ENCODE peak calls at places on chromosomes 1 and 21, in eight cellular contexts. One of them, this sample, is unnamed.

GRCh38 chr1:56357931-56358783 is 221.2 kb downstream of the PLPP3 start:
- DNase-seq in psoas muscle: no peak
- DNase-seq in CD8-positive, alpha-beta memory T cell: no peak
- DNase-seq in left ventricle myocardium inferior: no peak
- DNase-seq in upper lobe of right lung: no peak
- DNase-seq in pancreas: no peak
- DNase-seq in uterus: no peak
- DNase-seq in Panc1: no peak
- DNase-seq in this sample: no peak

GRCh38 chr1:242890211-242890741 is 364.8 kb downstream of the CEP170 start:
- DNase-seq in psoas muscle: no peak
- DNase-seq in upper lobe of right lung: no peak
- DNase-seq in uterus: no peak
- DNase-seq in CD8-positive, alpha-beta memory T cell: no peak
- DNase-seq in pancreas: peak; percentile 54
- DNase-seq in left ventricle myocardium inferior: no peak
- DNase-seq in Panc1: no peak
- DNase-seq in this sample: peak; percentile 7

GRCh38 chr1:169129109-169129789 is 22.8 kb downstream of the ATP1B1 start:
- DNase-seq in uterus: no peak
- DNase-seq in upper lobe of right lung: no peak
- DNase-seq in Panc1: no peak
- DNase-seq in psoas muscle: no peak
- DNase-seq in CD8-positive, alpha-beta memory T cell: no peak
- DNase-seq in left ventricle myocardium inferior: no peak
- DNase-seq in pancreas: no peak
- DNase-seq in this sample: no peak

GRCh38 chr1:28915036-28915895 is 897 bp downstream of the EPB41 start:
- DNase-seq in psoas muscle: no peak
- DNase-seq in Panc1: no peak
- DNase-seq in uterus: peak; percentile 28
- DNase-seq in pancreas: peak; percentile 62
- DNase-seq in CD8-positive, alpha-beta memory T cell: peak; percentile 67
- DNase-seq in upper lobe of right lung: no peak
- DNase-seq in left ventricle myocardium inferior: no peak
- DNase-seq in this sample: no peak

GRCh38 chr1:184386271-184387068 is at the start of gene C1orf21:
- DNase-seq in upper lobe of right lung: peak; percentile 93
- DNase-seq in CD8-positive, alpha-beta memory T cell: peak; percentile 22
- DNase-seq in pancreas: peak; percentile 94
- DNase-seq in uterus: peak; percentile 92
- DNase-seq in psoas muscle: peak; percentile 95
- DNase-seq in left ventricle myocardium inferior: peak; percentile 94
- DNase-seq in Panc1: no peak
- DNase-seq in this sample: peak; percentile 39

GRCh38 chr1:38829368-38829767 is 30.2 kb downstream of the RRAGC start:
- DNase-seq in upper lobe of right lung: no peak
- DNase-seq in pancreas: no peak
- DNase-seq in Panc1: no peak
- DNase-seq in CD8-positive, alpha-beta memory T cell: no peak
- DNase-seq in uterus: no peak
- DNase-seq in psoas muscle: no peak
- DNase-seq in left ventricle myocardium inferior: no peak
- DNase-seq in this sample: no peak

GRCh38 chr1:87473203-87473661 is 144.6 kb downstream of the LMO4 start:
- DNase-seq in psoas muscle: no peak
- DNase-seq in uterus: no peak
- DNase-seq in upper lobe of right lung: no peak
- DNase-seq in pancreas: no peak
- DNase-seq in CD8-positive, alpha-beta memory T cell: no peak
- DNase-seq in Panc1: peak; percentile 20
- DNase-seq in left ventricle myocardium inferior: no peak
- DNase-seq in this sample: no peak

GRCh38 chr1:17122449-17123194 is 3.4 kb upstream of the PADI2 start:
- DNase-seq in pancreas: no peak
- DNase-seq in uterus: no peak
- DNase-seq in CD8-positive, alpha-beta memory T cell: no peak
- DNase-seq in upper lobe of right lung: no peak
- DNase-seq in Panc1: no peak
- DNase-seq in psoas muscle: peak; percentile 81
- DNase-seq in left ventricle myocardium inferior: no peak
- DNase-seq in this sample: no peak

GRCh38 chr21:44644878-44645277 is 1.3 kb upstream of the KRTAP10-11 start:
- DNase-seq in left ventricle myocardium inferior: no peak
- DNase-seq in psoas muscle: no peak
- DNase-seq in CD8-positive, alpha-beta memory T cell: no peak
- DNase-seq in pancreas: no peak
- DNase-seq in Panc1: no peak
- DNase-seq in upper lobe of right lung: no peak
- DNase-seq in uterus: no peak
- DNase-seq in this sample: no peak

GRCh38 chr21:22575165-22575584 is 1577.0 kb downstream of the NCAM2 start:
- DNase-seq in pancreas: no peak
- DNase-seq in Panc1: no peak
- DNase-seq in upper lobe of right lung: no peak
- DNase-seq in CD8-positive, alpha-beta memory T cell: no peak
- DNase-seq in left ventricle myocardium inferior: no peak
- DNase-seq in psoas muscle: no peak
- DNase-seq in uterus: no peak
- DNase-seq in this sample: no peak

GRCh38 chr1:36838866-36839265 is 195.4 kb downstream of the GRIK3 start:
- DNase-seq in psoas muscle: peak; percentile 25
- DNase-seq in CD8-positive, alpha-beta memory T cell: no peak
- DNase-seq in uterus: no peak
- DNase-seq in Panc1: no peak
- DNase-seq in pancreas: no peak
- DNase-seq in left ventricle myocardium inferior: no peak
- DNase-seq in upper lobe of right lung: no peak
- DNase-seq in this sample: no peak

GRCh38 chr1:241834733-241835377 is 13.1 kb upstream of the EXO1 start:
- DNase-seq in upper lobe of right lung: no peak
- DNase-seq in left ventricle myocardium inferior: no peak
- DNase-seq in CD8-positive, alpha-beta memory T cell: peak; percentile 3
- DNase-seq in psoas muscle: no peak
- DNase-seq in pancreas: no peak
- DNase-seq in Panc1: peak; percentile 18
- DNase-seq in uterus: no peak
- DNase-seq in this sample: no peak

DNA sequence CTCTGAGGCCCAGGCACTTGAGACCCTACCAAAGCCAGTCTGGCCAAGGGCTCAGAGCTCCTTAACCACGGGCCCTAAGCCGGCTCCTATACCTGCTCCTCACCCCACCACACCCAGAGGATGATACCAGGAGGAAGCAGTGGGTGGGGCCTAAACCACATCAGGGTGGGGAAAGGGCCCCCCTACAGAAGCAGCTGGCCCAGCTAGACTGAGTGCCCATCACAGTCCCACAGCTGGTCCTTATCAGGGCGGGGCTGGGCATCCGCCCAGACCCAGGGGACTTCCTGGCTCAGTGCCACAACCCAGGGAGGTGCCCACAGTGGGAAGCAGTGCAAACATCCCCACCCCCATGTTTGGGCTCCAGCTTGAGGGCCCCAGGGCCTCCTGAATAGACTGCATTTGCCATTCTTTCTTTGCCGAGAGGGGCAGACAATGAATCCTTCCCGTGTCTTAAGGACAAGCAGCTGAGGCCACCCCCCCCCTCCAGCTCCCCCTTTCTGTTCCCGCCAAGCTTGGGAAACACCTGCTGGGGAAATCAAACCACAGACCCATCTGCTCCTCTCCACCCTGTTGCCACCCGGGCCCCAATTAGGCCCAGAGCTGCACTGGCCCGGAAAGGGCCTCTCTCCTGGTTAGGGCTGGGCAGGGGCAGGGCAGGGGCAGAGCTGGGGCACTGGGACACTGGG is 6.2 kb downstream of the E2F2 start:
- DNase-seq in Panc1: no peak
- DNase-seq in psoas muscle: no peak
- DNase-seq in CD8-positive, alpha-beta memory T cell: peak; percentile 29
- DNase-seq in pancreas: no peak
- DNase-seq in uterus: no peak
- DNase-seq in upper lobe of right lung: no peak
- DNase-seq in left ventricle myocardium inferior: no peak
- DNase-seq in this sample: no peak
- H3K4me1 ChIP-seq in Panc1: peaks cover 24% of the 10 kb centered on the region
- H3K4me1 ChIP-seq in psoas muscle: peaks cover 19% of the 10 kb centered on the region
- H3K4me1 ChIP-seq in CD8-positive, alpha-beta memory T cell: peaks cover 61% of the 10 kb centered on the region
- H3K4me1 ChIP-seq in pancreas: peaks cover 8% of the 10 kb centered on the region
- H3K4me1 ChIP-seq in uterus: no peaks in the 10 kb centered on the region
- H3K4me1 ChIP-seq in upper lobe of right lung: peaks cover 33% of the 10 kb centered on the region
- H3K4me1 ChIP-seq in left ventricle myocardium inferior: peaks cover 15% of the 10 kb centered on the region
- H3K4me1 ChIP-seq in this sample: peaks cover 2% of the 10 kb centered on the region

GRCh38 chr1:33377013-33377412 is 53.9 kb downstream of the PHC2 start:
- DNase-seq in CD8-positive, alpha-beta memory T cell: peak; percentile 6
- DNase-seq in upper lobe of right lung: no peak
- DNase-seq in uterus: no peak
- DNase-seq in left ventricle myocardium inferior: no peak
- DNase-seq in pancreas: no peak
- DNase-seq in psoas muscle: no peak
- DNase-seq in Panc1: no peak
- DNase-seq in this sample: no peak

GRCh38 chr1:33378976-33379375 is 51.9 kb downstream of the PHC2 start:
- DNase-seq in CD8-positive, alpha-beta memory T cell: no peak
- DNase-seq in uterus: no peak
- DNase-seq in left ventricle myocardium inferior: no peak
- DNase-seq in psoas muscle: no peak
- DNase-seq in Panc1: no peak
- DNase-seq in pancreas: no peak
- DNase-seq in upper lobe of right lung: no peak
- DNase-seq in this sample: no peak

GRCh38 chr1:33377750-33378149 is 53.1 kb downstream of the PHC2 start:
- DNase-seq in uterus: no peak
- DNase-seq in pancreas: no peak
- DNase-seq in upper lobe of right lung: no peak
- DNase-seq in CD8-positive, alpha-beta memory T cell: no peak
- DNase-seq in Panc1: no peak
- DNase-seq in left ventricle myocardium inferior: no peak
- DNase-seq in psoas muscle: no peak
- DNase-seq in this sample: no peak

GRCh38 chr1:33379631-33380354 is 51.1 kb downstream of the PHC2 start:
- DNase-seq in uterus: no peak
- DNase-seq in Panc1: no peak
- DNase-seq in psoas muscle: no peak
- DNase-seq in left ventricle myocardium inferior: no peak
- DNase-seq in upper lobe of right lung: no peak
- DNase-seq in CD8-positive, alpha-beta memory T cell: no peak
- DNase-seq in pancreas: no peak
- DNase-seq in this sample: no peak

GRCh38 chr1:33378524-33378923 is 52.4 kb downstream of the PHC2 start:
- DNase-seq in Panc1: no peak
- DNase-seq in left ventricle myocardium inferior: no peak
- DNase-seq in uterus: no peak
- DNase-seq in upper lobe of right lung: no peak
- DNase-seq in psoas muscle: no peak
- DNase-seq in CD8-positive, alpha-beta memory T cell: no peak
- DNase-seq in pancreas: no peak
- DNase-seq in this sample: no peak
- H3K27ac ChIP-seq in Panc1: no peak overlapping the region
- H3K27ac ChIP-seq in left ventricle myocardium inferior: peak overlapping the region; percentile 77
- H3K27ac ChIP-seq in uterus: no peak overlapping the region
- H3K27ac ChIP-seq in upper lobe of right lung: no peak overlapping the region
- H3K27ac ChIP-seq in psoas muscle: no peak overlapping the region
- H3K27ac ChIP-seq in CD8-positive, alpha-beta memory T cell: no peak overlapping the region
- H3K27ac ChIP-seq in pancreas: no peak overlapping the region
- H3K27ac ChIP-seq in this sample: no peak overlapping the region

GRCh38 chr1:25688390-25689119 is 72.0 kb downstream of the MAN1C1 start:
- DNase-seq in Panc1: no peak
- DNase-seq in pancreas: no peak
- DNase-seq in uterus: no peak
- DNase-seq in CD8-positive, alpha-beta memory T cell: no peak
- DNase-seq in left ventricle myocardium inferior: no peak
- DNase-seq in upper lobe of right lung: no peak
- DNase-seq in psoas muscle: peak; percentile 84
- DNase-seq in this sample: no peak
- H3K27me3 ChIP-seq in Panc1: no peaks in the 10 kb centered on the region
- H3K27me3 ChIP-seq in pancreas: no peaks in the 10 kb centered on the region
- H3K27me3 ChIP-seq in uterus: no peaks in the 10 kb centered on the region
- H3K27me3 ChIP-seq in CD8-positive, alpha-beta memory T cell: no peaks in the 10 kb centered on the region
- H3K27me3 ChIP-seq in left ventricle myocardium inferior: no peaks in the 10 kb centered on the region
- H3K27me3 ChIP-seq in upper lobe of right lung: no peaks in the 10 kb centered on the region
- H3K27me3 ChIP-seq in psoas muscle: no peaks in the 10 kb centered on the region
- H3K27me3 ChIP-seq in this sample: no peaks in the 10 kb centered on the region

GRCh38 chr1:26826261-26827201 is at the start of gene ZDHHC18:
- DNase-seq in left ventricle myocardium inferior: peak; percentile 73
- DNase-seq in Panc1: no peak
- DNase-seq in upper lobe of right lung: peak; percentile 90
- DNase-seq in psoas muscle: peak; percentile 85
- DNase-seq in CD8-positive, alpha-beta memory T cell: peak; percentile 79
- DNase-seq in uterus: peak; percentile 72
- DNase-seq in pancreas: peak; percentile 87
- DNase-seq in this sample: peak; percentile 16

GRCh38 chr1:26827205-26827604 is 717 bp downstream of the ZDHHC18 start:
- DNase-seq in Panc1: no peak
- DNase-seq in pancreas: no peak
- DNase-seq in psoas muscle: no peak
- DNase-seq in left ventricle myocardium inferior: no peak
- DNase-seq in uterus: no peak
- DNase-seq in upper lobe of right lung: no peak
- DNase-seq in CD8-positive, alpha-beta memory T cell: no peak
- DNase-seq in this sample: no peak

GRCh38 chr1:26829214-26829911 is 2.9 kb downstream of the ZDHHC18 start:
- DNase-seq in left ventricle myocardium inferior: no peak
- DNase-seq in pancreas: no peak
- DNase-seq in psoas muscle: no peak
- DNase-seq in Panc1: no peak
- DNase-seq in upper lobe of right lung: no peak
- DNase-seq in uterus: no peak
- DNase-seq in CD8-positive, alpha-beta memory T cell: no peak
- DNase-seq in this sample: no peak

GRCh38 chr1:26827663-26828062 is 1.2 kb downstream of the ZDHHC18 start:
- DNase-seq in Panc1: no peak
- DNase-seq in upper lobe of right lung: no peak
- DNase-seq in uterus: no peak
- DNase-seq in left ventricle myocardium inferior: no peak
- DNase-seq in pancreas: no peak
- DNase-seq in CD8-positive, alpha-beta memory T cell: no peak
- DNase-seq in psoas muscle: no peak
- DNase-seq in this sample: no peak

DNA sequence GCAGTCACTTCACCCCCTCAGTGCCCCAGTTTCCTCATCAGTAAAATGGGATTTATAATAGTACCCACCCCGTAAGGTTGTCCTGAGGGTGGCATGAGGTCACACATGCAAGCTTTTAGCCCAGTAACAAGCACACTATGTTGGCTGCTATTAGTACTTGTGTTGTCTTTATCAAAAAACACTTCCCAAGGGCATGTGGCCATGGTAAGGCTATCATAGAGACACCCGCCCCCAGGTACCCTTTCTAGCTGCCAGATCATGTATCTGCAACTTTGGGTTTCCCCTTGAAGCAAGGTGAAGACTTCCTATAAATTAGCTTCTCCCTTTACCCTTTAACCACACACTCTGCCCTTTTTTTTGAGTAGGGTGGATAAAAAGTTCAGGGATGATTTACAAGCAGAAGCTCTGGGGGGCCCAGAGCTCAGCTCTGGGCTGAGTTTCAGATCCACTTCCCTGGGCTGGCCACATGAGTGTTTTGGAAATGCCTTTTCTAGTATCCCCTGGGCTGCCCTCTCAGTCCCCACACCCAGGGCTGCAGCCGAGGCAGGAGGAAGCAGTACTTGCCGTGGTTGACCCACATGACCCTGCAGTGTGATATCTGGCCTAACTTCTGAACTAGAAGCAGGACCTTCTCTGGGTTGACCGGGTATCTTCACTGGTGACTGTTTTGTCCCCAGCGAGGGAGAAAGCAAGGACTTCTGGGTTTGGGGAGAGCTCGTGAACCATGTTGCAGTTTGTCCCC is 2.0 kb downstream of the ZDHHC18 start:
- DNase-seq in Panc1: no peak
- DNase-seq in psoas muscle: no peak
- DNase-seq in pancreas: no peak
- DNase-seq in left ventricle myocardium inferior: peak; percentile 28
- DNase-seq in uterus: no peak
- DNase-seq in CD8-positive, alpha-beta memory T cell: no peak
- DNase-seq in upper lobe of right lung: peak; percentile 74
- DNase-seq in this sample: no peak
- H3K4me1 ChIP-seq in Panc1: peaks cover 14% of the 10 kb centered on the region
- H3K4me1 ChIP-seq in psoas muscle: peaks cover 18% of the 10 kb centered on the region
- H3K4me1 ChIP-seq in pancreas: peaks cover 12% of the 10 kb centered on the region
- H3K4me1 ChIP-seq in left ventricle myocardium inferior: peaks cover 46% of the 10 kb centered on the region
- H3K4me1 ChIP-seq in uterus: peaks cover 20% of the 10 kb centered on the region
- H3K4me1 ChIP-seq in CD8-positive, alpha-beta memory T cell: peaks cover 67% of the 10 kb centered on the region
- H3K4me1 ChIP-seq in upper lobe of right lung: peaks cover 40% of the 10 kb centered on the region
- H3K4me1 ChIP-seq in this sample: no peaks in the 10 kb centered on the region

This sample was measured in iPS DF 6.9.